ENCODE peak calls at places on chromosomes 12 and 14, in eight cellular contexts. B is choroid plexus epithelial cell; C is neural progenitor cell; W is heart left ventricle; X is right cardiac atrium; G is ovary; U is fibroblast of the aortic adventitia; Q is CD4-positive, alpha-beta memory T cell. P is an unnamed sample.

GRCh38 chr14:31320216-31320615 is 100.1 kb downstream of the HEATR5A start:
- DNase-seq in B (no peak), C (no peak), W (peak; percentile 58), X (peak; percentile 51), G (no peak), U (no peak), Q (no peak), P (no peak)

GRCh38 chr12:52632656-52633055 is 14.3 kb upstream of the KRT73 start:
- DNase-seq in B (no peak), C (peak; percentile 34), W (no peak), X (no peak), G (no peak), U (no peak), Q (no peak), P (no peak)

GRCh38 chr14:103209054-103209453 is 85.8 kb downstream of the TNFAIP2 start:
- DNase-seq in B (no peak), C (no peak), W (no peak), X (no peak), G (no peak), U (peak; percentile 31), Q (no peak), P (no peak)

GRCh38 chr12:7059780-7060179 is 738 bp upstream of the C1S start:
- DNase-seq in B (no peak), C (no peak), W (no peak), X (no peak), G (no peak), U (no peak), Q (no peak), P (no peak)

GRCh38 chr14:68471029-68471963 is 321.6 kb downstream of the ZFP36L1 start:
- DNase-seq in B (no peak), C (peak; percentile 88), W (no peak), X (no peak), G (no peak), U (no peak), Q (no peak), P (peak; percentile 68)

GRCh38 chr12:12219664-12220063 is 47.2 kb downstream of the LRP6 start:
- DNase-seq in B (no peak), C (no peak), W (no peak), X (no peak), G (no peak), U (no peak), Q (no peak), P (no peak)

GRCh38 chr12:34207858-34208257 is 185.6 kb downstream of the ALG10 start:
- DNase-seq in B (no peak), C (no peak), W (no peak), X (no peak), G (no peak), U (no peak), Q (no peak), P (no peak)

GRCh38 chr14:74491952-74492351 is 1.2 kb downstream of the NPC2 start:
- DNase-seq in B (peak; percentile 66), C (peak; percentile 50), W (no peak), X (no peak), G (no peak), U (peak; percentile 66), Q (no peak), P (no peak)

GRCh38 chr14:71803539-71804260 is 128.5 kb upstream of the RGS6 start:
- DNase-seq in B (peak; percentile 52), C (no peak), W (no peak), X (no peak), G (no peak), U (peak; percentile 39), Q (no peak), P (no peak)

GRCh38 chr12:51270067-51270846 is at the start of gene SMAGP:
- DNase-seq in B (peak; percentile 36), C (peak; percentile 89), W (peak; percentile 77), X (peak; percentile 61), G (peak; percentile 71), U (peak; percentile 26), Q (peak; percentile 36), P (peak; percentile 86)

GRCh38 chr12:69383074-69383473 is 23.5 kb downstream of the YEATS4 start:
- DNase-seq in B (no peak), C (no peak), W (no peak), X (no peak), G (no peak), U (no peak), Q (no peak), P (no peak)

GRCh38 chr12:25712169-25712568 is 159.1 kb upstream of the LMNTD1 start:
- DNase-seq in B (no peak), C (no peak), W (no peak), X (no peak), G (no peak), U (no peak), Q (no peak), P (no peak)

GRCh38 chr14:57401501-57401900 is 11.1 kb downstream of the NAA30 start:
- DNase-seq in B (no peak), C (no peak), W (no peak), X (no peak), G (no peak), U (no peak), Q (no peak), P (no peak)

GRCh38 chr14:37974421-37974820 is 233.3 kb upstream of the SSTR1 start:
- DNase-seq in B (no peak), C (no peak), W (no peak), X (no peak), G (no peak), U (no peak), Q (no peak), P (no peak)
- H3K4me3 ChIP-seq in B (no peak overlapping the region), C (no peak overlapping the region), W (no peak overlapping the region), X (no peak overlapping the region), G (no peak overlapping the region), U (no peak overlapping the region), Q (no peak overlapping the region), P (no peak overlapping the region)

DNA sequence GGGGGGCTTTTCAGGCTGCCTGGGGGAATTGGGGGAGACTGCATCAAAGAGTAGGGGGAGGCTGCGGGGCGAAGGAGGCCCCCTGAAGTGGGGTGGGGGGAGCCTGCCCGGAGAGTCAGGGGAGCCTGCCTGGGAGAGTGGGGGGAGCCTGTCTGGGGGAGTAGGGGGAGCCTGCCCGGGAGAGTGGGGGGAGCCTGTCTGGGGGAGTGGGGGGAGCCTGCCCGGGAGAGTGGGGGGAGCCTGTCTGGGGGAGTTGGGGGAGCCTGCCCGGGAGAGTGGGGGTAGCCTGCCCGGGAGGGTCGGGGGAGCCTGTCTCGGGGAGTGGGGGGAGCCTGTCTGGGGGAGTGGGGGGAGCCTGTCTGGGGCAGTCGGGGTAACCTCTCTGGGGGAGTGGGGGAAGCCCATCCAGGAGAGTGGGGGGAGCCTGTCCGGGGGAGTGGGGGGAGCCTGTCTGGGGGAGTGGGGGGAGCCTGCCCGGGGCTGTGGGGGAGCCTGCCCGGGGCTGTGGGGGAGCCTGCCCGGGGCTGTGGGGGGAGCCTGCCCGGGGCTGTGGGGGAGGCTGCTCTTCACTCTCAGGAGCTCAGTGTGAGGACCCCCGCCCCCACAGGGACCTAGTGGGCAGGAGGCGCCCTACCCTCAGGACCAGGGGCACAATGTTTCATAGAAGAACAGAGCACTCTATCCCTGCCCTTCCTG is 6.5 kb upstream of the DEGS2 start:
- DNase-seq in B (no peak), C (no peak), W (no peak), X (no peak), G (no peak), U (no peak), Q (no peak), P (no peak)
- H3K4me3 ChIP-seq in B (no peak overlapping the region), C (no peak overlapping the region), W (peak overlapping the region; percentile 42), X (peak overlapping the region; percentile 46), G (peak overlapping the region; percentile 24), U (no peak overlapping the region), Q (peak overlapping the region; percentile 47), P (no peak overlapping the region)

DNA sequence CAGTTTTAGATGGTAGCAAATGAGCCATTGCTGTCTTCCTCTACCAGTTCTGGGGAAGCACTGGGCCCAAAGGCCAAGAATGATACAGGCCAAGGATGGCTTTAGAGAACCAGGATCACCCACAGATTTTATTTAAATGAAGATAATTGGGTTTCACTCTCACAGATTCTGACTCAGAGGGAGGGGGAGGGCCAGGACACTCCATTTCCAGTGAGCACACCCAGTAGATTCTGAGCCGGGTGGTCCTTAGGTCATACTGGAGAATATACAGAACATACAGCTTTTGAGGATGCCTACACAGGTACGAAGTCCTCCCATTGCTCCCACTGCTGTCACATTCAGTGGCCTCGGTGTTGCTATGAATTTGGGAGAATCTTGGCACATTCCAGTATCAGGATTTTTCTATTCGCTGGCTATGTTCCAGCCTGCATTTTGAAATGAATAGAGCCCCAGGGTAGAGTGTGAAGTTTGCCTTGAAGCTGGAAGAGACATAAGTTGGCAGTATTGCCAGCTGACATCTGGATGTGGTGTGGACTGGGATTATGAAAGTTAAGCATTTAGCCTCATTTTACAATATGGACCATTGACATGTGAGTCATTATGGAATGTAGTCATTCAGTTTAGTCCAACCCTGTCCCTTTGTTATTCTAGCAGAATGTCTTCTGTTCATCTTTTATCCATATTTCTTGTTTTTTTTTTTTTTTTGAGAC is 45.8 kb upstream of the POC1B start:
- DNase-seq in B (peak; percentile 36), C (no peak), W (no peak), X (no peak), G (no peak), U (peak; percentile 70), Q (no peak), P (no peak)
- H3K4me3 ChIP-seq in B (no peak overlapping the region), C (no peak overlapping the region), W (no peak overlapping the region), X (no peak overlapping the region), G (no peak overlapping the region), U (no peak overlapping the region), Q (no peak overlapping the region), P (no peak overlapping the region)

GRCh38 chr12:23342407-23342806 is 607.1 kb downstream of the SOX5 start:
- DNase-seq in B (no peak), C (no peak), W (no peak), X (no peak), G (no peak), U (no peak), Q (no peak), P (no peak)
- H3K4me3 ChIP-seq in B (no peak overlapping the region), C (no peak overlapping the region), W (no peak overlapping the region), X (no peak overlapping the region), G (no peak overlapping the region), U (no peak overlapping the region), Q (no peak overlapping the region), P (no peak overlapping the region)

GRCh38 chr12:110109037-110109836 is 14.9 kb upstream of the IFT81 start:
- DNase-seq in B (peak; percentile 99), C (peak; percentile 26), W (peak; percentile 58), X (peak; percentile 84), G (peak; percentile 82), U (peak; percentile 100), Q (no peak), P (peak; percentile 57)
- H3K4me3 ChIP-seq in B (peak overlapping the region; percentile 12), C (no peak overlapping the region), W (no peak overlapping the region), X (no peak overlapping the region), G (no peak overlapping the region), U (peak overlapping the region; percentile 42), Q (no peak overlapping the region), P (no peak overlapping the region)